ENCODE peak calls at places on chromosomes 16 and 17, in five cellular contexts. A, G, C, Z and Q are unnamed samples.
A peak's percentile ranks its signal among the peaks of the same experiment; 100 is the strongest.

GRCh38 chr16:9665851-9666271 is 516.4 kb downstream of the GRIN2A start:
- DNase-seq in C (no peak), A (no peak), G (peak; percentile 61), Z (no peak), Q (no peak)

GRCh38 chr16:19598805-19599204 is 43.3 kb downstream of the VPS35L start:
- DNase-seq in A (no peak), C (no peak), G (no peak), Z (no peak), Q (no peak)

GRCh38 chr16:76964464-76965154 is 226.4 kb upstream of the MON1B start:
- DNase-seq in A (no peak), Z (no peak), C (no peak), G (no peak), Q (peak; percentile 77)

GRCh38 chr17:14304222-14304844 is 3.5 kb downstream of the HS3ST3B1 start:
- DNase-seq in C (no peak), Z (no peak), G (no peak), A (no peak), Q (peak; percentile 39)

GRCh38 chr16:75789237-75789636 is 62.9 kb upstream of the CPHXL start:
- DNase-seq in G (no peak), A (no peak), C (no peak), Z (no peak), Q (no peak)

GRCh38 chr17:9928601-9929341 is 23.7 kb upstream of the RCVRN start:
- DNase-seq in C (no peak), Z (no peak), A (peak; percentile 44), G (no peak), Q (peak; percentile 11)

GRCh38 chr16:17497648-17498047 is 26.9 kb upstream of the XYLT1 start:
- DNase-seq in G (no peak), C (no peak), Z (no peak), A (no peak), Q (no peak)

GRCh38 chr17:72556944-72557826 is 436.4 kb downstream of the SOX9 start:
- DNase-seq in Z (peak; percentile 79), G (peak; percentile 75), C (peak; percentile 20), A (peak; percentile 25), Q (no peak)

GRCh38 chr17:34406196-34406595 is 43.2 kb upstream of the CCL1 start:
- DNase-seq in Z (no peak), A (no peak), C (no peak), G (no peak), Q (no peak)

GRCh38 chr16:30027588-30028437 is 3.3 kb downstream of the TLCD3B start:
- DNase-seq in A (no peak), C (no peak), Z (no peak), G (no peak), Q (no peak)

GRCh38 chr17:57092779-57093178 is 7.7 kb downstream of the AKAP1 start:
- DNase-seq in C (no peak), G (no peak), A (no peak), Z (no peak), Q (no peak)

GRCh38 chr17:75288784-75289121 is 480 bp downstream of the SLC25A19 start:
- DNase-seq in A (no peak), C (no peak), G (peak; percentile 67), Z (peak; percentile 46), Q (peak; percentile 76)

GRCh38 chr17:43019418-43019817 is 2.8 kb downstream of the VAT1 start:
- DNase-seq in Z (no peak), A (peak; percentile 56), C (no peak), G (peak; percentile 44), Q (peak; percentile 14)

GRCh38 chr17:41982026-41982989 is 15.7 kb downstream of the CNP start:
- DNase-seq in C (no peak), G (no peak), Z (no peak), A (no peak), Q (no peak)

GRCh38 chr17:44000141-44000860 is 4.1 kb upstream of the NAGS start:
- DNase-seq in A (no peak), Z (no peak), C (no peak), G (no peak), Q (no peak)

GRCh38 chr17:54903375-54903774 is 2.7 kb downstream of the TOM1L1 start:
- DNase-seq in A (peak; percentile 19), Z (peak; percentile 86), C (no peak), G (peak; percentile 19), Q (peak; percentile 89)

GRCh38 chr16:5015351-5015750 is 18.4 kb downstream of the NAGPA start:
- DNase-seq in Z (no peak), A (no peak), C (no peak), G (no peak), Q (no peak)

GRCh38 chr17:50268632-50269287 is 5.5 kb upstream of the TMEM92 start:
- DNase-seq in Z (peak; percentile 10), C (no peak), G (peak; percentile 4), A (no peak), Q (no peak)

DNA sequence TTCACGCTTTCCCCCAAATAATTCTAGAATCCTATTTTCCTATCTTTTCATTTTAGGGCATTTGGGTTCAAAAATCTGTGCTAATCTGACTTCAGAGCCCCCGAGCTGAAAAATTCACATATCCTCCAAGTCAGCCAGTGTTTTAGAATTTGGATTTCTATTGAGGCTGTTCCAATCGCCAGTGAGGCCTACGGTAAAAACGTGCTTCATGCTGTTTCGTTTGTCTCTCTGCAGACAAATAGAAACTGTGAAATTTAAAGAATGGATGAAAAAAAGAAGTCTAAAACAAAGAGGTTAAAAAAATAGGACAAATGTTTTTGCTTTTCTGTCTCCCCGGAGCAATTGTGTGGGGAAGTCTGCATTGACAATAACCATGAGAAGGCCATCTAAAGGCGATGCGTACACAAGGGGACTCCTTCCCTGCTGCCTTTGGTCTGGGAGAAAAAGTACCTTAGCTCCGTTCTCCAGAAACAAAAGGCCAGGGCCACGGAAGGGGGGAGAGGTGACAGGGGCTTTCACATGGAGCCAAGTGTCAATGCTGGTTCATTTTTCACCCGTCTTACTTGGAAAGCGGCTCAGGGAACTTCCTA is 4.6 kb upstream of the ZFHX3 start:
- DNase-seq in A (no peak), Z (no peak), C (no peak), G (no peak), Q (no peak)
- H3K4me3 ChIP-seq in A (no peak overlapping the region), Z (no peak overlapping the region), C (no peak overlapping the region), G (no peak overlapping the region), Q (no peak overlapping the region)

GRCh38 chr16:12474794-12475410 is 328.8 kb downstream of the CPPED1 start:
- DNase-seq in A (no peak), G (no peak), C (no peak), Z (no peak), Q (no peak)
- TF ChIP-seq CTCF in A (no peak), G (no peak), C (no peak), Z (no peak), Q (no peak)

GRCh38 chr17:76732734-76733617 is 4.2 kb downstream of the SRSF2 start:
- DNase-seq in Z (no peak), G (no peak), A (no peak), C (no peak), Q (no peak)
- TF ChIP-seq POLR2A in Z (no peak), G (no peak), A (no peak), C (no peak), Q (no peak)

DNA sequence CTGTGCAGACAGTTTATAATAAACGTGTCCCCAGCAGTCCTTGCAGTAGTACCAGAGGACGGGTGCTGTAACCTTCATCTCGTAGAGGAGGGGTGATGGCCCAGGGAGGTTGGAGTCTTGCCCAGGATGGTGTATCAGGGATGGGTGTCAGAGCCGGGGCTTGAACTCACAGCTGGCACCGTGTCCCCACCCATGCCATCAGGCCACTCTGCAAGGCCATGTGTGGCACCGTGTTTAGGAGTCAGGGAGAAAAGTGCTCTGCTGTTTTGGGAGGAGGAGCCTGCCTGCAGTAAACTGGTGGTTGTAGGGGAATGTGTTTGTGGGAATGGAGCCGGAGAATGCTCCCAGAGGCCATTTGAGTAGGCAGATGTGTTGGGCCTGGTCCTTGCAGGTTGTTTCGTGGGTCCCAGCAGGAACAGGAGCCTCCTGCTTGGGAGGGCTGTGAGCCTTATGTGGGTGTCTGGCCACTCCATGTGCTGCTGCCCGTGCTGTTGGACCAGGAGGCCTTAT is 1.7 kb downstream of the ADORA2B start:
- DNase-seq in C (no peak), A (no peak), Z (no peak), G (peak; percentile 47), Q (no peak)
- H3K4me3 ChIP-seq in C (peak overlapping the region; percentile 60), A (no peak overlapping the region), Z (no peak overlapping the region), G (peak overlapping the region; percentile 35), Q (no peak overlapping the region)

DNA sequence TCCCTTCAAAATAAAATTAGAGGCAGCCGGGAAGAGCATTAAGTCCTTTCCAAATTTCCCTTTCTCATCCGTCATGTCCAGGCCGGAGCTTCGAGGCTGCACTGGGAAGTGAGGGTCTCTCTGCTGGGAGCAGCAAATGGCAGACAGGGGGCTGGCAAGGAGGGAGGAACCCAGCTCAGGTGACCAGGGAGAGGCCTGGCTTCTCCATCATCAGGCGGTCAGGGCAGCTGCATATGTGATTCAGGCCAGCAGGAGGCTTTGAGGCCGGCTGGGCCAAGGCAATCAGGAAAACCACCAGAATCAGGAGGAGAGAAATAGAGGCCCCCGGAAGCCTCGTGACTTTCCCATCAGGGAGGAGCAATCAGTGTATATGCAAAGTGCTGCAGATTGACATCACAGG is 85.0 kb upstream of the RPL38 start:
- DNase-seq in A (no peak), G (no peak), Z (no peak), C (no peak), Q (no peak)
- TF ChIP-seq CTCF in A (no peak), G (no peak), Z (no peak), C (no peak), Q (no peak)

DNA sequence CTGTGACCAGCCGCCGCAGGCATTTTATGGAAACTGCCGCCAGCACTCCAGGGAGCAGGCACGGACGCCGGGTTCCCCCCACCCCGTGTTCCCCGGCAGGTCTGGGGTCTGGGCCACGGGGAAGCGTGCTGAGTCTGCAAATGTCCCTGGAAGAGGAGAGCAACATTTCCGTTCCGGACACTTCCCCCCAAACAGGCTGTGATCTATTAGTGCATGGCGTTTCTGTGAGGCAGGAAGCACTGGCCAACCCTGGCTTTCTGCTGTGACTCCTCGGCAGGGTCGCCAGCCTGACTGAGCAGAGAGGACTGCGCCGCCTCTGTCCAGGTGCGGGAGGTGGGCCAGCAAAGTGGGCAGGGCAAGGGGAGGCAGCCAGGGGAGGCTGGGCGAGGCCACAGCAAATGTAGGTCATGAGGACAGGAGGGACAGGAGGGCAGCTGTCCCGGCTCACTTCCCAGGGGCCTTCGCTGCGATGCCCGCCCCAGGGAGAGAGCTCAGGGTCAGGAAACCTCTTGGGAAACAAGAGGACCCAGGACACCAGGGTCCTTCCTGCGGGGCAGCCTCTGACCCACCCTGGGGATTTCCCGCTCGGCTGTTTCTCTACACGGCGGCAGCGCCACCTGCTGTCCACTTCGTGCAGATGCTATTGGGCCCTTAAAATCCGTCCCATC is 9.5 kb downstream of the FOXF1 start:
- DNase-seq in Z (peak; percentile 59), G (peak; percentile 61), C (peak; percentile 51), A (peak; percentile 60), Q (no peak)
- TF ChIP-seq POLR2A in Z (no peak), G (no peak), C (peak; percentile 7), A (no peak), Q (no peak)